ENCODE peak calls at places on chromosomes 11 and 22, in nine cellular contexts. D is psoas muscle; E is WTC11; C is DMS79 treated with DMSO at 0.1 percent for 48 hours; U is mesendoderm; Q is fibroblast of pulmonary artery; B is AG08396; Z is AG20443; X is CD4-positive, alpha-beta memory T cell. T is an unnamed sample.

GRCh38 chr11:1852885-1853284 is at the start of gene LSP1:
- DNase-seq in X (peak), D (peak), B (no peak), U (no peak), C (no peak), Z (no peak), Q (no peak), E (no peak), T (no peak)

GRCh38 chr11:17275376-17276235 is 933 bp upstream of the NUCB2 start:
- DNase-seq in D (no peak), U (no peak), E (no peak), X (no peak), C (no peak), B (no peak), Q (no peak), Z (no peak), T (no peak)

GRCh38 chr22:37454857-37455686 is 27.8 kb upstream of the ELFN2 start:
- DNase-seq in C (peak), D (no peak), X (no peak), U (peak), B (peak), Z (peak), Q (peak), E (no peak), T (no peak)

GRCh38 chr11:1923201-1923956 is 3.9 kb downstream of the TNNT3 start:
- DNase-seq in U (no peak), X (no peak), D (peak), Z (no peak), E (no peak), Q (no peak), B (no peak), C (no peak), T (no peak)

GRCh38 chr11:106668147-106668546 is 350.1 kb downstream of the GUCY1A2 start:
- DNase-seq in U (no peak), Q (peak), E (no peak), B (no peak), D (no peak), Z (no peak), C (no peak), X (no peak), T (no peak)

GRCh38 chr22:30212363-30212995 is 34.1 kb downstream of the LIF start:
- DNase-seq in E (no peak), Q (peak), D (peak), C (no peak), X (no peak), U (peak), B (peak), Z (peak), T (peak)

GRCh38 chr11:61826930-61827572 is 1.0 kb upstream of the FADS2 start:
- DNase-seq in D (no peak), X (no peak), B (no peak), E (no peak), U (no peak), C (peak), Z (no peak), Q (no peak), T (no peak)

GRCh38 chr22:28207281-28208030 is 288.4 kb upstream of the PITPNB start:
- DNase-seq in Z (peak), D (no peak), C (no peak), E (no peak), U (no peak), Q (peak), B (peak), X (no peak), T (no peak)

GRCh38 chr11:33910261-33910959 is 18.5 kb upstream of the LMO2 start:
- DNase-seq in Q (no peak), U (no peak), B (no peak), Z (peak), D (no peak), X (no peak), C (no peak), E (no peak), T (no peak)

GRCh38 chr22:28759861-28760560 is 12.5 kb upstream of the CCDC117 start:
- DNase-seq in D (no peak), Z (no peak), C (peak), U (peak), Q (no peak), E (peak), X (no peak), B (no peak), T (no peak)

GRCh38 chr22:35892192-35892591 is 136.4 kb downstream of the RBFOX2 start:
- DNase-seq in Q (peak), B (peak), C (no peak), D (no peak), X (no peak), Z (peak), E (no peak), U (no peak), T (no peak)

GRCh38 chr22:18156878-18157713 is 7.1 kb downstream of the USP18 start:
- DNase-seq in X (peak), B (peak), D (peak), Z (peak), Q (peak), C (peak), U (peak), E (peak), T (peak)

GRCh38 chr11:65915821-65916251 is 3.0 kb downstream of the C11orf68 start:
- DNase-seq in U (peak), D (peak), C (no peak), B (peak), Z (peak), X (no peak), E (no peak), Q (peak), T (peak)

GRCh38 chr11:117239295-117239694 is 6.8 kb downstream of the RNF214 start:
- DNase-seq in D (no peak), Q (peak), C (no peak), U (peak), B (peak), X (no peak), E (no peak), Z (peak), T (no peak)

GRCh38 chr22:23246982-23247766 is 66.9 kb downstream of the BCR start:
- DNase-seq in X (no peak), Z (no peak), U (no peak), Q (no peak), E (no peak), B (no peak), C (no peak), D (peak), T (no peak)

GRCh38 chr11:88414981-88415391 is 77.5 kb upstream of the CTSC start:
- DNase-seq in B (no peak), Q (peak), D (no peak), U (no peak), X (peak), C (no peak), Z (no peak), E (no peak), T (no peak)

GRCh38 chr22:26766510-26767350 is 109.3 kb downstream of the MIAT start:
- DNase-seq in X (no peak), E (no peak), U (no peak), C (no peak), Q (no peak), B (no peak), Z (no peak), D (no peak), T (no peak)

GRCh38 chr11:1548221-1549070 is 23.6 kb downstream of the DUSP8 start:
- DNase-seq in D (peak), C (peak), U (peak), X (no peak), B (peak), E (peak), Q (peak), Z (peak), T (no peak)

GRCh38 chr11:45917286-45917622 is 423 bp downstream of the PEX16 start:
- DNase-seq in Z (no peak), B (no peak), U (no peak), X (no peak), Q (no peak), E (no peak), C (no peak), D (peak), T (no peak)

GRCh38 chr11:133107753-133108152 is 424.5 kb downstream of the OPCML start:
- DNase-seq in C (no peak), Q (no peak), Z (no peak), B (no peak), X (no peak), E (no peak), U (no peak), D (no peak), T (no peak)

GRCh38 chr11:120147950-120148270 is 10.0 kb upstream of the TRIM29 start:
- DNase-seq in C (no peak), B (peak), Q (no peak), Z (no peak), X (no peak), E (no peak), D (no peak), U (no peak), T (no peak)

GRCh38 chr11:69205125-69205928 is 49.6 kb downstream of the SMIM38 start:
- DNase-seq in X (no peak), B (no peak), D (no peak), Z (no peak), E (peak), Q (no peak), U (no peak), C (no peak), T (no peak)

GRCh38 chr11:126415669-126416420 is 60.4 kb downstream of the ST3GAL4 start:
- DNase-seq in U (no peak), X (peak), D (peak), C (no peak), B (no peak), Z (no peak), Q (peak), E (no peak), T (no peak)

GRCh38 chr11:26244207-26244606 is 87.7 kb upstream of the ANO3 start:
- DNase-seq in D (no peak), B (peak), U (no peak), X (no peak), Z (peak), Q (peak), E (no peak), C (no peak), T (no peak)

GRCh38 chr22:23144432-23144831 is 845 bp upstream of the RAB36 start:
- DNase-seq in U (no peak), X (no peak), Q (no peak), D (no peak), Z (no peak), E (no peak), C (no peak), B (no peak), T (no peak)

GRCh38 chr11:97717922-97718321 is 1302.8 kb upstream of the CNTN5 start:
- DNase-seq in E (no peak), Q (no peak), C (no peak), X (no peak), U (no peak), D (peak), B (no peak), Z (no peak), T (no peak)

GRCh38 chr22:20576445-20576816 is 69.0 kb downstream of the MED15 start:
- DNase-seq in Q (no peak), C (no peak), D (no peak), X (peak), U (no peak), B (no peak), Z (no peak), E (no peak), T (no peak)

GRCh38 chr11:83194284-83195175 is 1.0 kb downstream of the ANKRD42 start:
- DNase-seq in B (peak), C (peak), U (peak), E (peak), X (peak), Q (peak), Z (peak), D (peak), T (peak)

GRCh38 chr22:26461188-26461810 is 22.3 kb downstream of the HPS4 start:
- DNase-seq in E (peak), D (peak), C (peak), B (peak), U (peak), Q (peak), Z (peak), X (peak), T (no peak)

GRCh38 chr11:66333220-66333877 is 2.9 kb downstream of the RIN1 start:
- DNase-seq in X (no peak), C (no peak), D (peak), E (no peak), U (no peak), Q (no peak), Z (no peak), B (no peak), T (no peak)

GRCh38 chr11:125603207-125603606 is 10.6 kb downstream of the STT3A start:
- DNase-seq in B (peak), Q (no peak), E (no peak), Z (peak), C (no peak), D (no peak), X (no peak), U (no peak), T (no peak)